ENCODE peak calls at places on chromosomes 13 and 19, in four cellular contexts. Z is neural progenitor cell, E is tibial artery, V is fibroblast of lung. W is an unnamed sample.
A peak's percentile ranks its signal among the peaks of the same experiment; 100 is the strongest.

GRCh38 chr13:110273254-110273653 is 33.7 kb downstream of the COL4A1 start:
- DNase-seq in Z (no peak), E (no peak), V (no peak), W (no peak)

GRCh38 chr19:45782162-45782623 is at the start of gene DMPK:
- DNase-seq in Z (no peak), E (peak; percentile 86), V (no peak), W (peak; percentile 78)

GRCh38 chr19:7507884-7508283 is 8.0 kb upstream of the ZNF358 start:
- DNase-seq in Z (peak; percentile 73), E (peak; percentile 87), V (peak; percentile 82), W (peak; percentile 83)

GRCh38 chr19:39257227-39257626 is 8.6 kb upstream of the IFNL4 start:
- DNase-seq in Z (no peak), E (no peak), V (no peak), W (no peak)

GRCh38 chr19:16106121-16106520 is 5.6 kb upstream of the RAB8A start:
- DNase-seq in Z (no peak), E (no peak), V (peak; percentile 59), W (no peak)

GRCh38 chr19:42114412-42114811 is 17.8 kb downstream of the POU2F2 start:
- DNase-seq in Z (no peak), E (no peak), V (no peak), W (no peak)

GRCh38 chr13:106038752-106039151 is 496.7 kb downstream of the EFNB2 start:
- DNase-seq in Z (no peak), E (no peak), V (peak; percentile 93), W (no peak)

GRCh38 chr13:109155301-109155761 is 525.9 kb downstream of the MYO16 start:
- DNase-seq in Z (no peak), E (no peak), V (peak; percentile 98), W (no peak)

GRCh38 chr13:26202365-26202972 is 19.6 kb downstream of the RNF6 start:
- DNase-seq in Z (no peak), E (no peak), V (peak; percentile 70), W (no peak)

GRCh38 chr13:72853000-72853399 is 71.1 kb downstream of the PIBF1 start:
- DNase-seq in Z (no peak), E (no peak), V (no peak), W (no peak)

GRCh38 chr19:9945319-9945966 is 9.1 kb upstream of the OLFM2 start:
- DNase-seq in Z (peak; percentile 31), E (peak; percentile 98), V (peak; percentile 99), W (peak; percentile 89)

GRCh38 chr19:3336680-3337523 is 29.5 kb upstream of the NFIC start:
- DNase-seq in Z (no peak), E (peak; percentile 99), V (peak; percentile 49), W (peak; percentile 85)

GRCh38 chr13:111336666-111337065 is 16.2 kb downstream of the TEX29 start:
- DNase-seq in Z (no peak), E (no peak), V (peak; percentile 49), W (no peak)

GRCh38 chr13:35765941-35766340 is 289.5 kb upstream of the MAB21L1 start:
- DNase-seq in Z (no peak), E (no peak), V (no peak), W (no peak)

GRCh38 chr13:94228781-94229180 is 250.7 kb downstream of the DCT start:
- DNase-seq in Z (no peak), E (no peak), V (peak; percentile 45), W (no peak)

GRCh38 chr19:16661480-16662034 is 618 bp downstream of the TMEM38A start:
- DNase-seq in Z (peak; percentile 16), E (peak; percentile 91), V (no peak), W (peak; percentile 62)

GRCh38 chr13:45615501-45616101 is at the start of gene ERICH6B:
- DNase-seq in Z (peak; percentile 92), E (no peak), V (peak; percentile 36), W (no peak)

GRCh38 chr19:2261438-2262172 is 5.4 kb upstream of the JSRP1 start:
- DNase-seq in Z (peak; percentile 48), E (no peak), V (no peak), W (no peak)

GRCh38 chr13:28131646-28132045 is 6.7 kb upstream of the PAN3 start:
- DNase-seq in Z (no peak), E (no peak), V (no peak), W (no peak)

GRCh38 chr13:95403349-95404140 is 102.3 kb upstream of the ABCC4 start:
- DNase-seq in Z (peak; percentile 84), E (no peak), V (peak; percentile 6), W (no peak)

GRCh38 chr13:45356966-45357689 is 16.1 kb upstream of the TPT1 start:
- DNase-seq in Z (no peak), E (no peak), V (peak; percentile 55), W (no peak)

GRCh38 chr13:102798653-102799543 is at the start of the genes BIVM and POGLUT2:
- DNase-seq in Z (peak; percentile 95), E (peak; percentile 94), V (peak; percentile 94), W (peak; percentile 91)

GRCh38 chr13:93534181-93534700 is 307.6 kb downstream of the GPC6 start:
- DNase-seq in Z (no peak), E (no peak), V (peak; percentile 19), W (no peak)

GRCh38 chr19:44066305-44066704 is 5.7 kb upstream of the ZNF284 start:
- DNase-seq in Z (no peak), E (no peak), V (no peak), W (no peak)

GRCh38 chr13:98927954-98928927 is 49.6 kb downstream of the DOCK9 start:
- DNase-seq in Z (no peak), E (no peak), V (peak; percentile 70), W (no peak)

GRCh38 chr13:34369925-34370324 is 552.0 kb downstream of the RFC3 start:
- DNase-seq in Z (no peak), E (no peak), V (no peak), W (no peak)

GRCh38 chr13:27403252-27403678 is 21.2 kb upstream of the GTF3A start:
- DNase-seq in Z (peak; percentile 61), E (no peak), V (peak; percentile 82), W (no peak)

GRCh38 chr13:50123862-50124535 is 108.8 kb downstream of the KCNRG start:
- DNase-seq in Z (peak; percentile 81), E (peak; percentile 95), V (peak; percentile 89), W (peak; percentile 87)

GRCh38 chr19:4361152-4362037 is 18.0 kb downstream of the MPND start:
- DNase-seq in Z (peak; percentile 39), E (peak; percentile 67), V (peak; percentile 27), W (no peak)

GRCh38 chr13:87078947-87079795 is 592.0 kb upstream of the SLITRK5 start:
- DNase-seq in Z (no peak), E (no peak), V (no peak), W (peak; percentile 34)

GRCh38 chr13:61253105-61253877 is 162.4 kb downstream of the PCDH20 start:
- DNase-seq in Z (no peak), E (no peak), V (no peak), W (no peak)

GRCh38 chr13:113652404-113653263 is 5.4 kb downstream of the ATP4B start:
- DNase-seq in Z (no peak), E (peak; percentile 47), V (no peak), W (peak; percentile 47)

GRCh38 chr19:38506375-38506722 is 72.9 kb downstream of the RYR1 start:
- DNase-seq in Z (no peak), E (no peak), V (no peak), W (no peak)

GRCh38 chr13:72462726-72463125 is 264.7 kb downstream of the MZT1 start:
- DNase-seq in Z (no peak), E (no peak), V (peak; percentile 58), W (no peak)

GRCh38 chr19:16627194-16627927 is 643 bp downstream of the MED26 start:
- DNase-seq in Z (peak; percentile 52), E (peak; percentile 70), V (no peak), W (peak; percentile 64)

DNA sequence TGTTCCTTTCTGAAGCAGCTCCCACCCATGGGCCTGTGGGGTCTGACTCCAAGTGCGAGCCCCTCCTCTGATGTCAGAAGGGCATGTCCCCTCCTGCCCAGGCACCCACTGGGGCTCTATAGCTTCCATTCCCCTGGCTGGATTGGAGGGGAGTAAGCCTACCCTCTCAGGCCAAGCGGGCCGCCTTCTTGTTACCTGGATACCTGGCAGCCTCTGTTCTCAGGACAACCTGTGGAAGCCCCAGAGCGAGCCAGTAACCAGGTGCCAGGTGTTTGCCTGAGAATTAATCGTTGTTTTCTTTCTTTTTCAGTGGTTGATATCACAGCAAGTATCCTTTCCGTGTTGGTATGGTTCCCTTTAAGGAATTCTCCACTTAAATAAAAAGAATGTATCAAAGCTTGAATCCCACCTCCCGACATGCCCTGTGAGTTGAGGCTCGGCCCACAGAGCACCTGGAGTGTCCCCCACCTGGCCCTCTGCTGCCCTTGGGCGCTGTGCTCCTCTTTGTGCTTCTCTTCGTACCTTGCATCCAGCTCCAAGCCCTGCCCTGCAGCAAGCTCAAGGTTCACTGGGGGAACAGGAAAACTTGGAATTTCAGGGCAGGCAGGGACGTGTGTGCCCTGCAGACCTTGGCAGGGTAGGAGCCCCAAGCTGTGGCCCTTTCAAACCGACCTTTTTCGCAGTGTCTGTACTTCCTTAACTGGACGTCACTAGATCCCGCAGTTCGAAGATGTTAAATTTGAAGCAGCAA is 15.0 kb downstream of the MAU2 start:
- DNase-seq in Z (no peak), E (no peak), V (no peak), W (no peak)
- H3K36me3 ChIP-seq in Z (peaks cover 4% of the 10 kb centered on the region), E (peaks cover 91% of the 10 kb centered on the region), V (peaks cover 24% of the 10 kb centered on the region), W (peaks cover 8% of the 10 kb centered on the region)

GRCh38 chr13:66795636-66796035 is 434.5 kb downstream of the PCDH9 start:
- DNase-seq in Z (no peak), E (no peak), V (no peak), W (no peak)
- H3K4me3 ChIP-seq in Z (no peak overlapping the region), E (no peak overlapping the region), V (no peak overlapping the region), W (no peak overlapping the region)

GRCh38 chr19:18922228-18922985 is 2.9 kb downstream of the DDX49 start:
- DNase-seq in Z (no peak), E (no peak), V (no peak), W (no peak)
- H3K36me3 ChIP-seq in Z (no peaks in the 10 kb centered on the region), E (peaks cover 57% of the 10 kb centered on the region), V (peaks cover 20% of the 10 kb centered on the region), W (peaks cover 5% of the 10 kb centered on the region)

DNA sequence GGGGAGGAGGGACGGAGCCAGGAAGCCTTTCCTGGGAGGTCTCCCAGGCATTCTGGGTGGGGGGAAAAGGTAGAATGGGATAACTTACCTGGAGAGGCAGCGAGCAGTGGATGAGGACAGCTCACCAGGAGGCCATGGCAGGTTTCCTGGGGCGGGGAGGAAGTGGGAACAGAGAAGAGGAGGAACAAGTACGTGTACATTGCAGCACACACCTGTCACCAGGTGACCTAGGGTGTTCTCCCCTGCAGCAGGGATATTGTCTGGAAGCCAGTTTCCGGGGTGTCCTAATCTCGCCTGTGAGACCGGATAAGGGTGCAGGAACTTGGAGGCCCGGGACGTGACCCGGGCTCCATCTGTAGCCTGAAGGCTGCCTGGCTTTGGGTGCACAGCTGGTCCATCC is at the start of gene FUT3:
- DNase-seq in Z (no peak), E (no peak), V (no peak), W (no peak)
- H3K4me3 ChIP-seq in Z (no peak within 1 kb of the TSS), E (no peak within 1 kb of the TSS), V (no peak within 1 kb of the TSS), W (no peak within 1 kb of the TSS)

GRCh38 chr19:1255186-1256161 is 7.1 kb downstream of the MIDN start:
- DNase-seq in Z (no peak), E (no peak), V (no peak), W (peak; percentile 50)
- H3K36me3 ChIP-seq in Z (no peaks in the 10 kb centered on the region), E (peaks cover 62% of the 10 kb centered on the region), V (peaks cover 51% of the 10 kb centered on the region), W (peaks cover 13% of the 10 kb centered on the region)

W was measured in psoas muscle.